ENCODE peak calls at places on chromosomes 3 and 15, in six cellular contexts. M is GM12878, G is neural progenitor cell, J is H9, V is astrocyte, S is GM23338. Y is an unnamed sample. For H3K4me1, the result is how much of the 10 kb centered on the place peaks cover.

GRCh38 chr3:45123841-45124269 is 22.3 kb downstream of the CDCP1 start:
- DNase-seq in S (no peak), J (no peak), G (peak), M (no peak), V (peak), Y (no peak)

GRCh38 chr15:60038111-60038521 is 34.0 kb downstream of the FOXB1 start:
- DNase-seq in S (peak), M (no peak), J (peak), G (peak), V (no peak), Y (peak)

GRCh38 chr3:21962456-21962855 is 211.4 kb upstream of the ZNF385D start:
- DNase-seq in G (no peak), V (peak), S (no peak), M (no peak), J (no peak), Y (no peak)

GRCh38 chr3:100737334-100737733 is 28.0 kb downstream of the TFG start:
- DNase-seq in V (no peak), J (no peak), M (no peak), G (peak), S (peak), Y (no peak)

GRCh38 chr3:31695280-31696008 is 162.7 kb downstream of the STT3B start:
- DNase-seq in J (peak), S (peak), V (no peak), M (no peak), G (peak), Y (no peak)

GRCh38 chr3:137869022-137869421 is 104.9 kb downstream of the SOX14 start:
- DNase-seq in V (no peak), M (no peak), G (no peak), J (no peak), S (peak), Y (no peak)

GRCh38 chr3:3015472-3016089 is 94.6 kb downstream of the IL5RA start:
- DNase-seq in G (peak), J (no peak), M (no peak), S (peak), V (peak), Y (no peak)

GRCh38 chr15:29124581-29125381 is 144.8 kb downstream of the NSMCE3 start:
- DNase-seq in J (no peak), V (peak), M (no peak), S (peak), G (peak), Y (no peak)

GRCh38 chr3:15839568-15839967 is 41.8 kb upstream of the ANKRD28 start:
- DNase-seq in J (no peak), V (no peak), G (no peak), M (no peak), S (no peak), Y (no peak)

GRCh38 chr3:185283374-185283935 is 29.6 kb upstream of the EHHADH start:
- DNase-seq in J (no peak), S (no peak), M (no peak), G (no peak), V (peak), Y (no peak)

GRCh38 chr3:141275511-141275910 is 43.9 kb downstream of the PXYLP1 start:
- DNase-seq in V (no peak), G (no peak), J (no peak), S (no peak), M (no peak), Y (no peak)

DNA sequence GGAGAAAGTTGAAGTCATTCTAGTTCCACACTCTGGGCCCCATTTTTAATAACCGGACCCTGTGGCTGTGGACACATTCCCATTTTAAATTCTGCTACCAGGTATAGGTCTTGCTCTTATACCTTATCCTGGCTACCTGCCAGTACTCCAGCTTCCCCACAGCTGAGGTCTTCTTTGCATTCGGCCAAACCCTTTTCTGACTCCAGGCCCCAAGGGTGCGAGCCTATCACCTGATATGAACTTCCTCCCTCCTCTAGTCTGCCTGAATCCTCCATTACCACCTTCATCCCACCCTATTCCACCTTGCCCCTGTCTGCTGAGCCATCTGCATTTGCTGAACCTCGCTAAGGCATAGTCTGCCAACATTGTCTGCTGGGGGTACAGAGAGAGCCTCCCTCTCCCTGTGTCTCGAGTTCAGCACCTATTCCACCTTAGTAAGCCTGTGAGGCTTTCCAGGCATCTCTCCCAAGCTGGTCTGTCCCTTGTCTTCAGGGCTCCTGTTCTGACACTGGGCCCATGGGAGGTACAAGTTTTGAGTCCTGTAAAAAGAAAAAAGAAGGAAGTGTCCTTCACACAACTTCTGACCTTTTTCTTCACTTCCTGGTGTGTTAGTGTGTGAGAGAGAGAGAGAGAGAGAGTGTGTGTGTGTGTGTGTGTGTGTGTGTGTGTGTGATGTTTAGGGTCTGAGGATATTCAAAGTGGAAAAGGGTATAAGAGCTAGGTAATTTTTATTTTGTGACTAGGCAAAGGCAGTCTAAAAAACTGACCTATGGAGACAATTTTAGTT is 27.0 kb downstream of the PDE8A start:
- DNase-seq in V (no peak), J (no peak), G (no peak), M (no peak), S (no peak), Y (no peak)
- H3K4me1 ChIP-seq in V (under half), J (under half), G (under half), M (under half), S (under half), Y (under half)

GRCh38 chr15:39580630-39581500 is at the start of gene THBS1:
- DNase-seq in G (peak), V (peak), M (no peak), J (peak), S (peak), Y (peak)

GRCh38 chr15:39578851-39579486 is 1.9 kb upstream of the THBS1 start:
- DNase-seq in J (no peak), M (no peak), G (peak), S (peak), V (no peak), Y (no peak)

GRCh38 chr15:39579487-39580116 is 1.3 kb upstream of the THBS1 start:
- DNase-seq in J (peak), V (peak), M (no peak), G (peak), S (peak), Y (peak)

GRCh38 chr15:39581501-39582285 is 814 bp downstream of the THBS1 start:
- DNase-seq in G (peak), S (peak), M (no peak), V (no peak), J (peak), Y (peak)

DNA sequence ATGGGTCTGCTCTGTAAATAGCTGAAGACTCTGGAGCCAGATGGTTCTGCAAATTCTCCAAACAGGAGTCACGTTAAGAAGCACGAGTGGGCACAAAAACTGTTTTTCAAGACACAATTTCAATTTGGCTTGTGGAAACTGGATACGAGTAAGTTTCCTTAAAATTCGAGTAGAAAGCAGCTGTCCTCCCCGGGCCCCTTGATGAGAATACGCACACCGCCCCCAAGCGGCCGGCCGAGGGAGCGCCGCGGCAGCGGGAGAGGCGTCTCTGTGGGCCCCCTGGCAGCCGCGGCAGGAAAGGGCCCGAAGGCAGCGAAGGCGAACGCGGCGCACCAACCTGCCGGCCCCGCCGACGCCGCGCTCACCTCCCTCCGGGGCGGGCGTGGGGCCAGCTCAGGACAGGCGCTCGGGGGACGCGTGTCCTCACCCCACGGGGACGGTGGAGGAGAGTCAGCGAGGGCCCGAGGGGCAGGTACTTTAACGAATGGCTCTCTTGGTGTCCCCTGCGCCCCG is 706 bp upstream of the THBS1 start:
- DNase-seq in M (no peak), G (peak), S (peak), V (peak), J (peak), Y (peak)
- H2AFZ ChIP-seq in M (peak), G (peak), S (no peak), V (peak), J (no peak), Y (no peak)

DNA sequence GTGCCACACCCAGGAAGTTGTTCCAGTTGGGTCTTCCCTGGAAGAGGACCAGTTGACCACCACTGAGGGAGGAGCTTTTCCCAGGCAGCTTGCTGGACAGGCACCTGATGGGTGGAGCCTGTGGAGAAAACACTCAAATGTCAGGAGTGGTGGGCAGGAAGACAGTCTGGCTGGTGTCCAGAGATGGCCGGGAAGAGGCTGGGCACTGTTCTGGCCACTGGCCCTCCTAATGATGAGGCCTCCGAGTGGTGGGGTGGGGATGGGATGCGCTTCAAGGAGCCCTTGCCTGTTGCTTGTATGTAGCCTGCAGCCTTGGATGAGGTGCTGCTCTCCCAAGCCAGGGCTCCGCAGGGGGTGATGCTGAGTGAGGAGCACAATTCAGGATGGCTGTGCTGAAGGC is 12.3 kb downstream of the PLEKHO2 start:
- DNase-seq in G (peak), V (peak), M (no peak), S (no peak), J (peak), Y (no peak)
- H3K4me1 ChIP-seq in G (under half), V (under half), M (under half), S (under half), J (under half), Y (half or more)

DNA sequence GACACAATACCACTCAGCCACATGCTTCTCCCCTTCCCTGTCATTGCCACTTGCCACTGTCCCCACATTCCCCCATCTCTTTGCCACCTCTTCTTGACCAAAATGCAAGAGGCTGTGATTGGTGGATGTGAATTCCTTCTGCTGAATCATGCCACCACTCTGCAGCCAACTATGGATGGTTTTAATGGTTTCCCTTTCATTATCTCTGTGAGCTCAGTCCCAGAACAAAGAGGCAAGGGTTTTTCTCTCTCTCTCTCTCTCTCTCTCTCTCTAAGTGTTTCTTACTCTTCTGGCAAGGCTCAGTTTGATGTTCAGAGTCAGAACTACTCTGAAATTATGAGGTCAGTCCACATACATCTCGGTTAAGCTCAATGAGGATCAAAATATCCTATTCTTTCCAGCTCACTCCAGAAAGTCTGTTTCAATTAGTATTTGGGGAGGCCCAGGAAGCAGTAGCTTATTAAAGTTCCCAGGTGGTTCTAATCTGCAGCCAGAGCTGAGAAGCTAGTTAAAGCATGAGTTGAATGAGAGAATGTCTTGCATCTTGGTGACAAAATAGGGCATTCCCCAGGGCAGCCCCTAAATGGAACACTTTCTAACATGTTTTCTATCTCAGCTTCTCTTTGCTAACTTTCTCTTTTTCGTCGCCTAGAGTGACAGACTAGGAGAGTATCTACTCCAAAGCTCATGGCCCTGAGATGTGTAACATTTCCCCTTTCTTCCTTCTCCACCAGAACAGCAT is 8.5 kb upstream of the ILDR1 start:
- DNase-seq in G (no peak), S (no peak), M (peak), J (no peak), V (peak), Y (no peak)
- H2AFZ ChIP-seq in G (peak), S (peak), M (peak), J (no peak), V (no peak), Y (peak)

DNA sequence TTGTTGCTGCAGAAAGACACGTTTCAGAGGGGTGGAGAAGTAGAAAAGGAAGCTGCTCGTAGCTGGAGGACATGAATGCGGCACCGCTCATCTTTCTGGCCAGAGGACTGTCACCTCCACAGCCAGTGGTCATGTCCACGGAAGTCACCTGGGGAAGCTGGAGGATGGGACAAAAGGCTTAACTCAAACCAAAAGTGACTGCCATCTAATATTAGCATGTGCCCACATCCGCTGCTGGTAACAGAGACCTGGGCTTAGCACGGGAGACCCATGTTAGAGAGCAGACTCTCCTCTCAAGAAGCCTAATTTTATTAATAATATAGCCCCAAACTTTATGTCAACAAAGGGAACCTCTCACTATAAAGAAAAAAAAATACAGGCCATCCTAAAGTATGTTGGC is 5.9 kb downstream of the MEX3B start:
- DNase-seq in V (no peak), S (no peak), J (no peak), M (no peak), G (no peak), Y (no peak)
- H3K4me1 ChIP-seq in V (under half), S (under half), J (under half), M (under half), G (under half), Y (under half)

GRCh38 chr3:169116056-169116693 is 547.3 kb downstream of the MECOM start:
- DNase-seq in V (no peak), M (no peak), J (no peak), S (no peak), G (no peak), Y (no peak)

GRCh38 chr3:169110633-169111032 is 552.9 kb downstream of the MECOM start:
- DNase-seq in S (no peak), J (no peak), M (no peak), G (no peak), V (no peak), Y (no peak)

GRCh38 chr3:169117264-169117663 is 546.2 kb downstream of the MECOM start:
- DNase-seq in S (no peak), J (no peak), M (no peak), V (no peak), G (no peak), Y (no peak)

GRCh38 chr3:169106662-169107061 is 556.9 kb downstream of the MECOM start:
- DNase-seq in V (no peak), G (no peak), S (no peak), J (no peak), M (no peak), Y (no peak)

GRCh38 chr3:169112153-169112892 is 551.2 kb downstream of the MECOM start:
- DNase-seq in V (peak), S (no peak), M (no peak), G (no peak), J (no peak), Y (peak)
- H2AFZ ChIP-seq in V (no peak), S (no peak), M (no peak), G (no peak), J (no peak), Y (no peak)

GRCh38 chr3:152305075-152305474 is 36.3 kb downstream of the MBNL1 start:
- DNase-seq in G (peak), S (peak), J (no peak), M (no peak), V (no peak), Y (no peak)
- H3K4me1 ChIP-seq in G (under half), S (half or more), J (under half), M (under half), V (under half), Y (under half)

GRCh38 chr3:108124337-108125150 is 33.7 kb upstream of the CD47 start:
- DNase-seq in S (peak), M (peak), J (no peak), G (no peak), V (no peak), Y (no peak)
- H2AFZ ChIP-seq in S (peak), M (peak), J (no peak), G (peak), V (peak), Y (peak)

GRCh38 chr15:66733976-66734375 is 31.9 kb downstream of the SMAD6 start:
- DNase-seq in S (no peak), M (no peak), J (no peak), V (no peak), G (no peak), Y (no peak)
- H3K4me1 ChIP-seq in S (under half), M (under half), J (under half), V (under half), G (under half), Y (under half)

GRCh38 chr3:11434017-11434526 is 161.9 kb downstream of the ATG7 start:
- DNase-seq in M (no peak), V (peak), G (no peak), J (no peak), S (no peak), Y (no peak)
- H2AFZ ChIP-seq in M (no peak), V (no peak), G (no peak), J (no peak), S (no peak), Y (no peak)

Y was measured in keratinocyte.